ENCODE peak calls at places on chromosomes 13 and 19, in four cellular contexts. W is PC-3, B is neural progenitor cell, O is GM23338. M is an unnamed sample.

GRCh38 chr13:110518150-110518525 is 43.4 kb downstream of the RAB20 start:
- DNase-seq in W (no peak), O (no peak), B (no peak), M (no peak)

GRCh38 chr13:26785845-26786630 is 25.5 kb upstream of the GPR12 start:
- DNase-seq in O (peak; percentile 79), W (no peak), B (peak; percentile 30), M (peak; percentile 78)

GRCh38 chr13:45007823-45008222 is 18.5 kb downstream of the GPALPP1 start:
- DNase-seq in B (no peak), O (no peak), W (no peak), M (no peak)

GRCh38 chr13:107208889-107209288 is 641.0 kb upstream of the ARGLU1 start:
- DNase-seq in B (no peak), O (no peak), W (no peak), M (no peak)

GRCh38 chr19:45653634-45654033 is 14.4 kb upstream of the GIPR start:
- DNase-seq in B (no peak), O (no peak), W (no peak), M (no peak)

GRCh38 chr19:20278342-20278741 is 111.3 kb downstream of the ZNF486 start:
- DNase-seq in O (peak; percentile 90), W (no peak), B (peak; percentile 60), M (no peak)

GRCh38 chr13:29925457-29925856 is 75.0 kb upstream of the UBL3 start:
- DNase-seq in O (no peak), B (no peak), W (peak; percentile 89), M (no peak)

GRCh38 chr13:39875583-39875982 is 220.1 kb downstream of the COG6 start:
- DNase-seq in B (no peak), W (peak; percentile 29), O (no peak), M (no peak)

GRCh38 chr13:23069571-23069970 is 111.2 kb upstream of the SGCG start:
- DNase-seq in W (peak; percentile 36), O (no peak), B (no peak), M (no peak)

GRCh38 chr13:78602561-78603239 is 652 bp downstream of the POU4F1 start:
- DNase-seq in O (peak; percentile 48), W (no peak), B (peak; percentile 55), M (peak; percentile 50)

GRCh38 chr13:51923983-51924539 is 62.3 kb downstream of the CCDC70 start:
- DNase-seq in B (peak; percentile 20), W (peak; percentile 41), O (peak; percentile 75), M (no peak)

GRCh38 chr19:6233827-6234511 is 45.8 kb downstream of the MLLT1 start:
- DNase-seq in W (no peak), B (no peak), O (no peak), M (no peak)

GRCh38 chr13:42883142-42883541 is 101.8 kb downstream of the FAM216B start:
- DNase-seq in O (no peak), B (no peak), W (no peak), M (no peak)

GRCh38 chr13:75482070-75482819 is at the start of gene TBC1D4:
- DNase-seq in W (peak; percentile 81), O (peak; percentile 96), B (peak; percentile 97), M (peak; percentile 87)

GRCh38 chr13:35552172-35552844 is 75.8 kb upstream of the MAB21L1 start:
- DNase-seq in O (no peak), W (peak; percentile 81), B (no peak), M (no peak)

GRCh38 chr19:4896372-4896771 is 6.3 kb downstream of the ARRDC5 start:
- DNase-seq in B (no peak), O (no peak), W (peak; percentile 66), M (no peak)

GRCh38 chr19:1619703-1620102 is 14.4 kb upstream of the UQCR11 start:
- DNase-seq in O (no peak), W (no peak), B (no peak), M (no peak)

GRCh38 chr19:3387645-3388589 is 21.5 kb downstream of the NFIC start:
- DNase-seq in O (no peak), W (no peak), B (no peak), M (no peak)

GRCh38 chr13:79662882-79663281 is 181.9 kb downstream of the NDFIP2 start:
- DNase-seq in O (peak; percentile 11), B (no peak), W (peak; percentile 19), M (no peak)

GRCh38 chr13:54845351-54845965 is 1816.8 kb downstream of the OLFM4 start:
- DNase-seq in B (peak; percentile 7), O (peak; percentile 31), W (no peak), M (no peak)

GRCh38 chr13:98060282-98060681 is 82.6 kb upstream of the FARP1 start:
- DNase-seq in B (no peak), W (no peak), O (no peak), M (no peak)

GRCh38 chr13:31951215-31951678 is 80.3 kb upstream of the FRY start:
- DNase-seq in B (no peak), O (no peak), W (peak; percentile 53), M (peak; percentile 53)

GRCh38 chr19:4654437-4655361 is 15.4 kb downstream of the TNFAIP8L1 start:
- DNase-seq in B (no peak), W (no peak), O (no peak), M (no peak)

GRCh38 chr13:77872995-77873394 is 45.6 kb downstream of the EDNRB start:
- DNase-seq in B (no peak), O (no peak), W (peak; percentile 2), M (no peak)

GRCh38 chr13:98584668-98585397 is 7.9 kb upstream of the STK24 start:
- DNase-seq in W (no peak), O (no peak), B (no peak), M (no peak)

GRCh38 chr13:34589581-34589980 is 352.5 kb upstream of the NBEA start:
- DNase-seq in B (no peak), O (no peak), W (no peak), M (no peak)

GRCh38 chr13:59643906-59644626 is 519.7 kb downstream of the DIAPH3 start:
- DNase-seq in B (no peak), O (peak; percentile 19), W (no peak), M (no peak)

GRCh38 chr19:36093687-36094086 is 17.3 kb upstream of the OVOL3 start:
- DNase-seq in W (no peak), O (no peak), B (no peak), M (no peak)

GRCh38 chr13:30141773-30142501 is 165.4 kb downstream of the KATNAL1 start:
- DNase-seq in O (no peak), B (no peak), W (no peak), M (no peak)

GRCh38 chr19:8569066-8569761 is 8.0 kb downstream of the MYO1F start:
- DNase-seq in O (no peak), B (no peak), W (peak; percentile 96), M (peak; percentile 83)

GRCh38 chr19:5588441-5588840 is 20.7 kb upstream of the TINCR start:
- DNase-seq in B (no peak), O (no peak), W (no peak), M (no peak)

GRCh38 chr19:38216785-38217746 is 7.0 kb downstream of the DPF1 start:
- DNase-seq in O (peak; percentile 55), W (no peak), B (no peak), M (no peak)

GRCh38 chr13:53821632-53822031 is 793.0 kb downstream of the OLFM4 start:
- DNase-seq in O (no peak), B (no peak), W (peak; percentile 1), M (no peak)

GRCh38 chr13:44273991-44274810 is 99.4 kb upstream of the SERP2 start:
- DNase-seq in B (no peak), W (peak; percentile 47), O (no peak), M (peak; percentile 72)

GRCh38 chr19:10625003-10625761 is at the start of gene SLC44A2:
- DNase-seq in O (peak; percentile 94), W (peak; percentile 95), B (peak; percentile 94), M (no peak)

GRCh38 chr13:110455941-110456340 is 105.6 kb downstream of the RAB20 start:
- DNase-seq in W (peak; percentile 78), O (peak; percentile 91), B (peak; percentile 87), M (peak; percentile 84)

GRCh38 chr19:5068251-5069090 is 99.6 kb downstream of the KDM4B start:
- DNase-seq in O (no peak), B (no peak), W (no peak), M (no peak)

GRCh38 chr19:27905074-27905473 is 1307.9 kb downstream of the UQCRFS1 start:
- DNase-seq in W (no peak), B (no peak), O (no peak), M (no peak)

GRCh38 chr13:26017932-26018690 is 33.7 kb downstream of the SHISA2 start:
- DNase-seq in O (no peak), W (peak; percentile 49), B (no peak), M (no peak)

GRCh38 chr13:28375250-28375930 is 119.5 kb downstream of the FLT1 start:
- DNase-seq in O (no peak), B (no peak), W (no peak), M (no peak)

GRCh38 chr19:13012690-13013608 is 17.7 kb downstream of the NFIX start:
- DNase-seq in W (peak; percentile 78), O (peak; percentile 68), B (peak; percentile 48), M (no peak)
- H3K27me3 ChIP-seq in W (no peaks in the 10 kb centered on the region), O (peaks cover 100% of the 10 kb centered on the region), B (peaks cover 100% of the 10 kb centered on the region), M (peaks cover 100% of the 10 kb centered on the region)

GRCh38 chr13:19597523-19597922 is 35.9 kb upstream of the MPHOSPH8 start:
- DNase-seq in O (no peak), W (peak; percentile 94), B (no peak), M (no peak)
- TF ChIP-seq EZH2phosphoT487 in O (no peak), W (no peak), B (no peak), M (no peak)

DNA sequence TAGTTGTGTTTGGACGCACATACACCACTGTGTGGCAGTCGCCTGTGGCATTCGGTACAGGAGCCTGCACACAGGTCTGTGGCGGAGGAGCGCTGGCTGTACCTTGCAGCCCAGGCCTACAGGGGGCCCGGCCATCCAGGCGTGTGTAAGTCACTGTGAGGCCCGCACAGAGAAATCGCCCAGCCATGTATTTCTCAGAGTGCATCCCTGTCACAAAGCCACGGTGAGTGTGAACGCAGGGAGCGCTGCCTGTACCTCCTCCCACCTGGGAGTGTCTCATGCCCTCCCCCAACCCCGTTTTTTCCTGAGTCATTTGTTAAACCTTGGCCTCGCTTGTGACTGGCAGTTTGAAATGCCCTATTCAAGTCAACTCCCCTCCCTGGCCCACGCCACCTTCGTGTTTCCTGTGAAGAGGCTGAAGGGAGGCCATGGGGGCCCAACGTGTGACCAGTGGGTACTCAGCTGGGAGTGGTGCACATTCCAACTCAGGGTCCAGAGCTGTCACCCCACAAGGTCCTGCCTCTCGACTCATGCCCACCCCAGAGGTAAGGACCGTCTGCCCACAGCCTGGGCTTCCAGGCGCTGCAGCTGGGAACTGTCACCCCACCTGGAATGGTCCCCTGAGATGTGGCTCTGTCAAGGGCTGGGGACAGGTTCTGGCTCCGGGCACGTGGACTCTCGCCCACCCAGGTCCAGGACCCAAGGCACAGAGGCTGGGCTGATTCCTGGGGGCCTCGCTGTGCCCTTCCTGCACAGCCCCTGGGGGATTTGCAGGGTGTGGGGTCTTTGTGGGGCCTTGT is 11.6 kb upstream of the RASA3 start:
- DNase-seq in W (no peak), B (peak; percentile 76), O (peak; percentile 72), M (no peak)
- TF ChIP-seq CTCF in W (peak; percentile 21), B (peak; percentile 57), O (peak; percentile 43), M (no peak)

GRCh38 chr13:113016526-113017295 is 47.7 kb downstream of the MCF2L start:
- DNase-seq in O (no peak), W (no peak), B (no peak), M (no peak)

GRCh38 chr13:113014752-113015745 is 46.0 kb downstream of the MCF2L start:
- DNase-seq in B (no peak), O (no peak), W (no peak), M (no peak)

GRCh38 chr13:113017506-113018215 is 48.6 kb downstream of the MCF2L start:
- DNase-seq in B (no peak), W (no peak), O (no peak), M (no peak)

GRCh38 chr13:113013878-113014751 is 45.1 kb downstream of the MCF2L start:
- DNase-seq in W (peak; percentile 50), B (no peak), O (no peak), M (no peak)

GRCh38 chr13:113015826-113016525 is 47.0 kb downstream of the MCF2L start:
- DNase-seq in O (no peak), W (no peak), B (no peak), M (no peak)
- H3K27me3 ChIP-seq in O (no peaks in the 10 kb centered on the region), W (no peaks in the 10 kb centered on the region), B (no peaks in the 10 kb centered on the region), M (peaks cover 83% of the 10 kb centered on the region)

M was measured in MM.1S.